ENCODE peak calls at places on chromosomes 11 and 22, in ten cellular contexts. W, H, N, Z, Q, F, M, C, T and J are unnamed samples.

GRCh38 chr22:44702479-44703219 is 645 bp downstream of the PRR5 start:
- DNase-seq in C (no peak), F (no peak), Z (no peak), H (no peak), T (peak), Q (peak), W (no peak), M (no peak), N (peak), J (peak)

GRCh38 chr22:43985532-43985931 is 30.3 kb downstream of the SAMM50 start:
- DNase-seq in T (no peak), Q (no peak), Z (no peak), W (no peak), F (no peak), C (peak), N (no peak), H (no peak), M (no peak), J (no peak)

GRCh38 chr11:37264783-37265182 is 666.7 kb upstream of the RAG2 start:
- DNase-seq in N (peak), H (no peak), T (no peak), F (no peak), C (peak), Q (no peak), M (no peak), Z (no peak), W (no peak), J (peak)

GRCh38 chr11:34890089-34890488 is 26.1 kb downstream of the APIP start:
- DNase-seq in Z (no peak), M (no peak), C (peak), Q (no peak), H (peak), T (no peak), F (no peak), W (no peak), N (no peak), J (peak)

GRCh38 chr11:112881461-112881860 is 79.8 kb upstream of the NCAM1 start:
- DNase-seq in W (peak), C (no peak), M (peak), Z (peak), T (peak), N (no peak), Q (peak), H (peak), F (no peak), J (peak)

GRCh38 chr22:40405178-40406062 is 35.0 kb downstream of the SGSM3 start:
- DNase-seq in M (no peak), Q (no peak), Z (no peak), N (no peak), C (no peak), T (no peak), W (no peak), F (no peak), H (no peak), J (no peak)

GRCh38 chr22:30116362-30117117 is 36.3 kb downstream of the HORMAD2 start:
- DNase-seq in H (no peak), M (no peak), N (peak), Q (no peak), Z (no peak), C (peak), T (peak), F (peak), W (no peak), J (peak)

GRCh38 chr11:43686207-43686606 is 5.7 kb downstream of the HSD17B12 start:
- DNase-seq in Z (no peak), N (no peak), W (no peak), H (no peak), T (no peak), F (no peak), C (no peak), M (no peak), Q (no peak), J (no peak)

GRCh38 chr11:94241896-94242295 is 62.5 kb upstream of the IZUMO1R start:
- DNase-seq in W (no peak), T (no peak), M (no peak), H (no peak), Z (no peak), N (no peak), Q (no peak), C (no peak), F (no peak), J (no peak)

GRCh38 chr11:10233581-10233980 is 60.4 kb downstream of the SBF2 start:
- DNase-seq in M (no peak), C (peak), F (peak), Q (no peak), W (no peak), T (no peak), H (no peak), N (no peak), Z (no peak), J (peak)

GRCh38 chr11:10937416-10937815 is 79.6 kb upstream of the ZBED5 start:
- DNase-seq in C (no peak), M (no peak), N (peak), W (no peak), T (no peak), H (no peak), Z (no peak), Q (no peak), F (no peak), J (no peak)

GRCh38 chr11:33500865-33501479 is 199.7 kb downstream of the C11orf91 start:
- DNase-seq in T (peak), Q (no peak), H (peak), F (no peak), W (no peak), N (peak), M (no peak), Z (peak), C (peak), J (peak)

GRCh38 chr11:112172362-112172994 is 2.8 kb upstream of the BCO2 start:
- DNase-seq in F (no peak), T (no peak), H (no peak), M (no peak), W (no peak), N (no peak), Z (no peak), Q (no peak), C (peak), J (peak)

GRCh38 chr11:131762346-131763110 is 392.1 kb downstream of the NTM start:
- DNase-seq in C (peak), T (no peak), M (no peak), F (no peak), N (no peak), H (no peak), W (no peak), Z (no peak), Q (no peak), J (no peak)

GRCh38 chr11:119166368-119167076 is 2.0 kb upstream of the NLRX1 start:
- DNase-seq in F (no peak), T (no peak), Q (no peak), H (peak), M (no peak), C (peak), Z (no peak), N (peak), W (no peak), J (peak)

GRCh38 chr11:43576834-43577521 is 103.6 kb upstream of the HSD17B12 start:
- DNase-seq in Z (peak), H (peak), W (no peak), C (peak), N (peak), T (peak), F (no peak), M (no peak), Q (no peak), J (peak)

GRCh38 chr11:101576536-101576935 is 7.3 kb downstream of the TRPC6 start:
- DNase-seq in F (no peak), H (no peak), M (no peak), N (no peak), Q (no peak), Z (no peak), C (no peak), T (no peak), W (no peak), J (no peak)

GRCh38 chr11:113077379-113077778 is 116.2 kb downstream of the NCAM1 start:
- DNase-seq in Q (no peak), M (no peak), T (no peak), F (no peak), N (no peak), W (no peak), Z (no peak), H (no peak), C (no peak), J (no peak)

GRCh38 chr11:67270256-67271211 is 4.3 kb downstream of the GRK2 start:
- DNase-seq in T (peak), H (no peak), W (no peak), C (no peak), F (no peak), N (peak), Z (peak), Q (no peak), M (peak), J (peak)

GRCh38 chr22:38309614-38310517 is 7.4 kb downstream of the CSNK1E start:
- DNase-seq in W (no peak), F (no peak), N (no peak), C (peak), M (peak), H (no peak), Q (no peak), Z (no peak), T (no peak), J (no peak)

GRCh38 chr11:75625970-75626691 is 42.7 kb downstream of the MAP6 start:
- DNase-seq in T (no peak), W (no peak), M (no peak), C (peak), Z (no peak), F (peak), N (no peak), H (peak), Q (no peak), J (peak)

GRCh38 chr11:35943761-35944502 is at the start of gene LDLRAD3:
- DNase-seq in M (peak), N (peak), F (peak), T (peak), H (peak), Q (peak), W (peak), C (peak), Z (peak), J (peak)

GRCh38 chr22:42925598-42925997 is 68.5 kb upstream of the ARFGAP3 start:
- DNase-seq in Q (no peak), M (no peak), W (no peak), T (no peak), Z (no peak), C (no peak), H (no peak), N (peak), F (no peak), J (no peak)

GRCh38 chr11:33178443-33179154 is 17.3 kb upstream of the CSTF3 start:
- DNase-seq in F (no peak), Q (no peak), H (no peak), Z (no peak), C (no peak), T (no peak), N (no peak), W (no peak), M (no peak), J (no peak)

GRCh38 chr11:79212711-79213110 is 228.1 kb downstream of the TENM4 start:
- DNase-seq in T (peak), M (no peak), N (no peak), H (no peak), F (no peak), C (no peak), Z (no peak), Q (no peak), W (no peak), J (no peak)

GRCh38 chr11:70131606-70132190 is 53.6 kb downstream of the ANO1 start:
- DNase-seq in C (no peak), W (no peak), Q (no peak), N (no peak), H (no peak), T (no peak), Z (no peak), M (no peak), F (no peak), J (no peak)

GRCh38 chr11:11543656-11544055 is 78.1 kb downstream of the GALNT18 start:
- DNase-seq in C (no peak), Z (no peak), N (no peak), M (no peak), H (no peak), Q (no peak), T (no peak), F (no peak), W (no peak), J (no peak)

DNA sequence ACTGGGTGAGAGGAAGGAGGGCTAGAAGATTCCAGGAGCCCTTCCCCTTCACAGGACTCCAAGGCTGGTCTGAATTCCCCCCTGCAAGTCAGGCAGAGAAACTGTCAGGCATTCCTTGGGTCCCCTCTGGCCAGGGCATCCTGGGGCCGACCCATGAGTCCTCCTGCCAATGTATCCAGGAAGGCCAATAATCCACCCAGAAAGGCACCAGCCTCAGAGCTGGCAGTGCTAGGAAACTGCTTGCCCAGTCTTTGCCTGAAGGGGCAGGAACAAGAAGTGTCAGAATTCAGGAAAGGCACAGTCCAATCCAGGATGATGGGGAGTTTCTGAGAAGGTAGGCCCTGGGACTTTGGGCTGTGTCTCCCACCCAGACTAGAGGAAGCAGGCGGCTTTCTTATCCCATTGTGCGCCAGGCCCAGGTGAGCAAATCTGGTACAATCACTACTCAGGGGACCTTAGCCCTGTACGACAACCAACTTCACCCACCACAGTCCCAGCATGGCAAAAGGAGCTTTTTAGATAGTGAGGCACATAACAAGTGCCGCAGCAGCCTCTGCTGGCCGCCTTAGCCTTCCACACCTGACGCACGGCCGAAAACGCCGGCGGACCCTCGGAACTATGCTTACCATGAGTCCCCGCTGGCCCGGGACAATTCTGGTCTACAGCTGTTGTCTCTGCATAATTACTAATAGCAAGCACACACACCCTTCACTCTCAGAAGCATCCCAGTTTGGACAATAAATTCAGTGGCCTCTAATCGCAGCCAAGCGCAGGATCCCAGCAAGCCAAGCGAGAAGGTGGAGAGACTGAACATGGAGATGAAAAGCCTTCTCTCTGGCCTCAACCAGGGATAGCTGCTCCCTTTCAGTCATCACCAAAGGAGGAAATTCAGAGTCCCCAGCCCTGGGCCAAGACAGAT is 40.7 kb downstream of the BUD13 start:
- DNase-seq in Q (no peak), M (peak), F (no peak), W (no peak), C (no peak), Z (no peak), T (peak), N (no peak), H (no peak), J (no peak)
- H3K4me3 ChIP-seq in Q (no peak), M (no peak), F (no peak), W (no peak), C (no peak), Z (no peak), T (peak), N (no peak), H (no peak), J (no peak)

GRCh38 chr11:65627202-65627601 is 10.7 kb upstream of the SIPA1 start:
- DNase-seq in Q (no peak), H (no peak), W (no peak), T (no peak), Z (no peak), C (no peak), N (no peak), F (no peak), M (no peak), J (no peak)
- TF ChIP-seq CTCF in Q (no peak), H (no peak), W (no peak), T (no peak), Z (no peak), C (no peak), N (no peak), F (no peak), M (no peak), J (no peak)

DNA sequence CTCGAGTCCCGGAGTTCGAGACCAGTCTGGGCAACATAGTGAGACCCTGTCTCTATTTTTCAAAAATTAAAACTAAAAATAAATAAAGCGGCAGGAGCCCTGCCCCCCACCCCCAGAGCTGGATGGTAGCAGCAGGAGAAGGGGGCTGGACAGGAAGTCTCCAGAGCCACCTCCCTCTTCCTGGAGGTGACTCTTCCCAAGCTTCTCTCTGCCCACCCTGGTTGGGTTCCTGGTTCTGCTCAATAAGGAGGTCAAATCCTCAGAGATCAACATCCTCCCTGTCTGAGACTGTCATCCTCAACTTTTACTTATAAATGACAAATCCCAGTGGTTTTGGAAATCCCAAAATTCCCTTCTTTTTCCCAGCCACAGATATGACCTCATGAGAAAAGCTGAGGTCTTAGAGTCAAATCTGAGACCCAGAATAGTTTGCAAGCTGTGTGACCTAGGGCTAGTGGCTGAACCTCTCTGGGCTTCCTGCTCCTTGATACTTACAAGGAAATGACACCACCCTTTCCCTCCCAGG is 987 bp downstream of the C1QTNF6 start:
- DNase-seq in N (no peak), M (no peak), Z (no peak), C (no peak), F (no peak), Q (no peak), H (peak), T (no peak), W (no peak), J (no peak)
- H3K4me3 ChIP-seq in N (no peak), M (peak), Z (peak), C (peak), F (peak), Q (no peak), H (peak), T (peak), W (peak), J (no peak)

GRCh38 chr22:46469701-46470100 is 67.7 kb downstream of the CELSR1 start:
- DNase-seq in F (no peak), W (no peak), M (no peak), T (no peak), H (no peak), Q (no peak), N (no peak), Z (no peak), C (no peak), J (no peak)

GRCh38 chr22:46472722-46473016 is 64.8 kb downstream of the CELSR1 start:
- DNase-seq in Z (no peak), W (no peak), T (no peak), F (no peak), H (no peak), N (no peak), M (no peak), C (no peak), Q (no peak), J (no peak)

GRCh38 chr22:46473896-46474557 is 63.4 kb downstream of the CELSR1 start:
- DNase-seq in N (no peak), Q (no peak), M (no peak), F (no peak), Z (no peak), C (no peak), T (no peak), H (no peak), W (no peak), J (no peak)

GRCh38 chr22:46473021-46473779 is 64.2 kb downstream of the CELSR1 start:
- DNase-seq in M (no peak), Q (no peak), N (no peak), F (no peak), C (no peak), Z (no peak), H (no peak), W (no peak), T (no peak), J (no peak)

GRCh38 chr22:46471901-46472721 is 65.3 kb downstream of the CELSR1 start:
- DNase-seq in C (no peak), T (no peak), W (no peak), N (no peak), Q (no peak), M (no peak), Z (no peak), F (no peak), H (peak), J (peak)
- TF ChIP-seq CTCF in C (no peak), T (no peak), W (no peak), N (no peak), Q (no peak), M (no peak), Z (no peak), F (no peak), H (no peak), J (no peak)